ENCODE peak calls at places on chromosomes 7 and 10, in nine cellular contexts. O, P, W, D, N, S, A, U and T are unnamed samples.
A peak's percentile ranks its signal among the peaks of the same experiment; 100 is the strongest.

GRCh38 chr10:36178616-36179015 is 536.5 kb upstream of the FZD8 start:
- DNase-seq in S (no peak), D (no peak), W (no peak), P (no peak), O (no peak), U (no peak), A (peak; percentile 56), N (no peak), T (no peak)

GRCh38 chr7:152851881-152852417 is 92.4 kb downstream of the ACTR3B start:
- DNase-seq in A (no peak), P (no peak), S (no peak), D (no peak), U (no peak), O (no peak), W (no peak), N (no peak), T (no peak)

GRCh38 chr10:131556897-131557500 is 245.5 kb upstream of the TCERG1L start:
- DNase-seq in W (no peak), O (no peak), D (no peak), A (no peak), P (no peak), S (no peak), N (no peak), U (no peak), T (no peak)

GRCh38 chr7:29337628-29338116 is 143.1 kb downstream of the CHN2 start:
- DNase-seq in P (no peak), A (no peak), N (no peak), S (no peak), D (no peak), U (no peak), O (no peak), W (no peak), T (no peak)

GRCh38 chr7:120819861-120820260 is 38.1 kb downstream of the TSPAN12 start:
- DNase-seq in A (no peak), W (peak; percentile 75), D (no peak), P (peak; percentile 5), S (no peak), O (no peak), U (no peak), N (no peak), T (no peak)

GRCh38 chr10:125605167-125605566 is 77.8 kb downstream of the TEX36 start:
- DNase-seq in O (no peak), D (no peak), W (no peak), A (no peak), P (no peak), U (peak; percentile 45), S (no peak), N (no peak), T (no peak)

GRCh38 chr10:22333167-22333566 is 12.1 kb upstream of the SPAG6 start:
- DNase-seq in N (no peak), W (no peak), S (no peak), O (no peak), P (no peak), A (no peak), D (no peak), U (no peak), T (no peak)

GRCh38 chr7:109844362-109844761 is 1246.6 kb upstream of the LRRN3 start:
- DNase-seq in O (no peak), D (no peak), N (no peak), U (no peak), A (peak; percentile 26), S (no peak), P (peak; percentile 42), W (peak; percentile 71), T (no peak)

GRCh38 chr7:514651-515598 is 4.7 kb downstream of the PDGFA start:
- DNase-seq in N (no peak), S (no peak), P (no peak), W (peak; percentile 65), A (peak; percentile 22), D (no peak), U (no peak), O (no peak), T (no peak)

GRCh38 chr10:127922206-127922605 is 15.3 kb downstream of the PTPRE start:
- DNase-seq in W (no peak), N (no peak), P (no peak), U (no peak), A (no peak), D (no peak), S (no peak), O (no peak), T (no peak)

GRCh38 chr7:20440472-20441105 is 109.9 kb downstream of the ITGB8 start:
- DNase-seq in W (peak; percentile 22), P (peak; percentile 65), S (no peak), N (no peak), U (no peak), D (no peak), A (peak; percentile 36), O (peak; percentile 27), T (no peak)

GRCh38 chr10:29081971-29082699 is 206.7 kb upstream of the LYZL1 start:
- DNase-seq in U (no peak), W (peak; percentile 6), S (no peak), O (no peak), A (no peak), P (no peak), D (no peak), N (no peak), T (no peak)

GRCh38 chr7:20306499-20306946 is 24.2 kb upstream of the ITGB8 start:
- DNase-seq in S (no peak), D (no peak), N (no peak), U (no peak), A (peak; percentile 65), P (no peak), O (no peak), W (no peak), T (no peak)

GRCh38 chr7:77735457-77735856 is 39.2 kb downstream of the RSBN1L start:
- DNase-seq in W (no peak), S (no peak), A (no peak), P (no peak), O (no peak), N (no peak), U (no peak), D (no peak), T (no peak)

GRCh38 chr10:81473755-81474154 is 401.2 kb upstream of the NRG3 start:
- DNase-seq in S (no peak), P (no peak), U (no peak), N (no peak), W (no peak), D (no peak), A (no peak), O (no peak), T (no peak)

GRCh38 chr7:69738396-69738889 is 140.2 kb downstream of the AUTS2 start:
- DNase-seq in S (no peak), O (peak; percentile 72), P (no peak), W (peak; percentile 93), U (no peak), D (no peak), A (peak; percentile 37), N (no peak), T (no peak)

GRCh38 chr10:14350006-14350405 is 19.3 kb upstream of the FRMD4A start:
- DNase-seq in P (no peak), O (no peak), D (no peak), U (no peak), S (no peak), N (no peak), A (no peak), W (no peak), T (no peak)

GRCh38 chr10:30996481-30996980 is 35.1 kb downstream of the ZNF438 start:
- DNase-seq in U (no peak), D (no peak), P (no peak), N (no peak), W (no peak), S (no peak), O (no peak), A (no peak), T (no peak)

GRCh38 chr7:45178241-45179225 is 20.9 kb downstream of the RAMP3 start:
- DNase-seq in D (no peak), P (no peak), W (no peak), O (peak; percentile 22), U (no peak), N (no peak), A (no peak), S (no peak), T (no peak)

GRCh38 chr7:6608081-6608480 is 7.3 kb upstream of the ZNF853 start:
- DNase-seq in A (no peak), S (no peak), N (no peak), D (no peak), P (no peak), O (no peak), U (no peak), W (no peak), T (no peak)

GRCh38 chr10:101014966-101015581 is 15.5 kb downstream of the LZTS2 start:
- DNase-seq in N (no peak), D (no peak), O (no peak), A (peak; percentile 92), U (peak; percentile 82), S (no peak), W (peak; percentile 26), P (peak; percentile 81), T (no peak)

GRCh38 chr7:77525231-77525630 is 11.9 kb upstream of the PTPN12 start:
- DNase-seq in S (no peak), A (no peak), O (no peak), P (peak; percentile 32), U (no peak), N (no peak), D (no peak), W (no peak), T (no peak)

GRCh38 chr10:49632406-49633317 is 18.8 kb downstream of the CHAT start:
- DNase-seq in U (no peak), W (peak; percentile 61), O (no peak), S (no peak), D (no peak), A (no peak), P (peak; percentile 63), N (no peak), T (no peak)

GRCh38 chr7:151899513-151900360 is 22.8 kb upstream of the PRKAG2 start:
- DNase-seq in O (no peak), N (no peak), D (no peak), A (no peak), S (no peak), W (no peak), P (no peak), U (no peak), T (no peak)

GRCh38 chr10:14449293-14449815 is 118.6 kb upstream of the FRMD4A start:
- DNase-seq in O (no peak), U (no peak), N (no peak), A (no peak), P (no peak), D (no peak), W (no peak), S (no peak), T (no peak)

GRCh38 chr7:134686782-134687181 is 40.1 kb downstream of the BPGM start:
- DNase-seq in N (no peak), D (no peak), U (no peak), O (no peak), S (no peak), A (peak; percentile 46), P (peak; percentile 43), W (no peak), T (no peak)

GRCh38 chr10:122459586-122460273 is 1.6 kb upstream of the HTRA1 start:
- DNase-seq in U (peak; percentile 40), D (no peak), S (peak; percentile 37), N (no peak), W (no peak), P (no peak), A (peak; percentile 55), O (no peak), T (no peak)

GRCh38 chr7:128034830-128035229 is 3.6 kb upstream of the LRRC4 start:
- DNase-seq in P (no peak), W (no peak), U (no peak), D (no peak), A (no peak), O (no peak), S (no peak), N (no peak), T (no peak)

GRCh38 chr7:964401-965231 is 10.1 kb upstream of the ADAP1 start:
- DNase-seq in O (peak; percentile 43), A (peak; percentile 59), W (peak; percentile 34), N (no peak), U (peak; percentile 35), S (no peak), P (peak; percentile 49), D (no peak), T (no peak)

GRCh38 chr10:7111574-7111973 is 299.3 kb downstream of the SFMBT2 start:
- DNase-seq in U (peak; percentile 3), N (no peak), P (peak; percentile 73), A (peak; percentile 77), O (no peak), W (no peak), D (no peak), S (peak; percentile 36), T (no peak)

GRCh38 chr10:27558612-27559020 is 54.5 kb downstream of the RAB18 start:
- DNase-seq in S (peak; percentile 61), W (peak; percentile 56), D (no peak), O (peak; percentile 68), P (peak; percentile 69), A (peak; percentile 55), N (peak; percentile 8), U (peak; percentile 34), T (peak; percentile 49)